ENCODE peak calls at places on chromosomes 6 and 20, in five cellular contexts. One of them, this sample, is unnamed.

GRCh38 chr6:147161974-147162495 is 42.2 kb upstream of the STXBP5 start:
- DNase-seq in endothelial cell of umbilical vein: peak
- DNase-seq in mucosa of descending colon: peak
- DNase-seq in K562: peak
- DNase-seq in keratinocyte: no peak
- DNase-seq in this sample: no peak

GRCh38 chr6:2952557-2953095 is 18.7 kb downstream of the SERPINB6 start:
- DNase-seq in keratinocyte: peak
- DNase-seq in K562: peak
- DNase-seq in mucosa of descending colon: peak
- DNase-seq in endothelial cell of umbilical vein: peak
- DNase-seq in this sample: peak

GRCh38 chr6:137589067-137589848 is 95.1 kb upstream of the OLIG3 start:
- DNase-seq in keratinocyte: peak
- DNase-seq in mucosa of descending colon: peak
- DNase-seq in endothelial cell of umbilical vein: peak
- DNase-seq in K562: peak
- DNase-seq in this sample: no peak

GRCh38 chr6:158619922-158620801 is 24.4 kb downstream of the DYNLT1 start:
- DNase-seq in mucosa of descending colon: no peak
- DNase-seq in keratinocyte: no peak
- DNase-seq in K562: no peak
- DNase-seq in endothelial cell of umbilical vein: no peak
- DNase-seq in this sample: no peak

GRCh38 chr20:61756446-61756845 is 309.2 kb downstream of the TAF4 start:
- DNase-seq in K562: no peak
- DNase-seq in mucosa of descending colon: no peak
- DNase-seq in keratinocyte: no peak
- DNase-seq in endothelial cell of umbilical vein: no peak
- DNase-seq in this sample: no peak

GRCh38 chr6:93423542-93423941 is 4.2 kb upstream of the EPHA7 start:
- DNase-seq in mucosa of descending colon: peak
- DNase-seq in endothelial cell of umbilical vein: peak
- DNase-seq in keratinocyte: no peak
- DNase-seq in K562: no peak
- DNase-seq in this sample: peak

GRCh38 chr6:158817298-158818007 is 1.7 kb downstream of the EZR start:
- DNase-seq in keratinocyte: no peak
- DNase-seq in mucosa of descending colon: peak
- DNase-seq in endothelial cell of umbilical vein: peak
- DNase-seq in K562: peak
- DNase-seq in this sample: no peak

GRCh38 chr6:97174471-97174870 is 108.5 kb downstream of the MMS22L start:
- DNase-seq in endothelial cell of umbilical vein: no peak
- DNase-seq in keratinocyte: no peak
- DNase-seq in mucosa of descending colon: no peak
- DNase-seq in K562: no peak
- DNase-seq in this sample: no peak

GRCh38 chr6:157551041-157551832 is 170.2 kb downstream of the ZDHHC14 start:
- DNase-seq in endothelial cell of umbilical vein: no peak
- DNase-seq in mucosa of descending colon: no peak
- DNase-seq in keratinocyte: peak
- DNase-seq in K562: no peak
- DNase-seq in this sample: no peak

GRCh38 chr6:41940759-41941279 is 789 bp downstream of the CCND3 start:
- DNase-seq in endothelial cell of umbilical vein: peak
- DNase-seq in K562: peak
- DNase-seq in keratinocyte: no peak
- DNase-seq in mucosa of descending colon: peak
- DNase-seq in this sample: no peak

GRCh38 chr6:109449789-109450673 is 5.5 kb downstream of the MICAL1 start:
- DNase-seq in keratinocyte: no peak
- DNase-seq in endothelial cell of umbilical vein: no peak
- DNase-seq in K562: no peak
- DNase-seq in mucosa of descending colon: no peak
- DNase-seq in this sample: no peak

GRCh38 chr6:109472132-109472995 is 10.7 kb downstream of the ZBTB24 start:
- DNase-seq in endothelial cell of umbilical vein: no peak
- DNase-seq in keratinocyte: no peak
- DNase-seq in K562: no peak
- DNase-seq in mucosa of descending colon: no peak
- DNase-seq in this sample: no peak

GRCh38 chr6:17865798-17866725 is 121.4 kb downstream of the KIF13A start:
- DNase-seq in endothelial cell of umbilical vein: peak
- DNase-seq in mucosa of descending colon: peak
- DNase-seq in K562: no peak
- DNase-seq in keratinocyte: peak
- DNase-seq in this sample: no peak

GRCh38 chr6:104789770-104790190 is 69.9 kb downstream of the HACE1 start:
- DNase-seq in mucosa of descending colon: no peak
- DNase-seq in keratinocyte: no peak
- DNase-seq in K562: no peak
- DNase-seq in endothelial cell of umbilical vein: peak
- DNase-seq in this sample: no peak

GRCh38 chr20:47778398-47779354 is 6.6 kb downstream of the SULF2 start:
- DNase-seq in endothelial cell of umbilical vein: no peak
- DNase-seq in keratinocyte: no peak
- DNase-seq in mucosa of descending colon: no peak
- DNase-seq in K562: no peak
- DNase-seq in this sample: no peak

GRCh38 chr6:158818580-158819212 is 472 bp downstream of the EZR start:
- DNase-seq in keratinocyte: no peak
- DNase-seq in mucosa of descending colon: peak
- DNase-seq in K562: peak
- DNase-seq in endothelial cell of umbilical vein: peak
- DNase-seq in this sample: no peak

GRCh38 chr20:11919046-11919445 is 1.4 kb downstream of the BTBD3 start:
- DNase-seq in K562: no peak
- DNase-seq in keratinocyte: no peak
- DNase-seq in endothelial cell of umbilical vein: no peak
- DNase-seq in mucosa of descending colon: peak
- DNase-seq in this sample: peak

GRCh38 chr20:44114755-44115044 is 72.3 kb downstream of the JPH2 start:
- DNase-seq in keratinocyte: no peak
- DNase-seq in K562: no peak
- DNase-seq in mucosa of descending colon: no peak
- DNase-seq in endothelial cell of umbilical vein: no peak
- DNase-seq in this sample: no peak

GRCh38 chr20:1535420-1536175 is 21.9 kb downstream of the SIRPD start:
- DNase-seq in mucosa of descending colon: no peak
- DNase-seq in keratinocyte: no peak
- DNase-seq in K562: no peak
- DNase-seq in endothelial cell of umbilical vein: no peak
- DNase-seq in this sample: no peak

GRCh38 chr6:169326067-169326799 is 72.6 kb upstream of the THBS2 start:
- DNase-seq in mucosa of descending colon: peak
- DNase-seq in keratinocyte: no peak
- DNase-seq in K562: no peak
- DNase-seq in endothelial cell of umbilical vein: no peak
- DNase-seq in this sample: no peak

GRCh38 chr20:37245181-37245580 is 16.4 kb downstream of the GHRH start:
- DNase-seq in mucosa of descending colon: no peak
- DNase-seq in K562: no peak
- DNase-seq in endothelial cell of umbilical vein: no peak
- DNase-seq in keratinocyte: no peak
- DNase-seq in this sample: no peak

GRCh38 chr20:38278763-38279162 is 18.2 kb upstream of the KIAA1755 start:
- DNase-seq in K562: no peak
- DNase-seq in endothelial cell of umbilical vein: no peak
- DNase-seq in keratinocyte: no peak
- DNase-seq in mucosa of descending colon: no peak
- DNase-seq in this sample: no peak

GRCh38 chr6:51472745-51473483 is 614.5 kb downstream of the PKHD1 start:
- DNase-seq in mucosa of descending colon: no peak
- DNase-seq in K562: no peak
- DNase-seq in endothelial cell of umbilical vein: no peak
- DNase-seq in keratinocyte: peak
- DNase-seq in this sample: no peak

GRCh38 chr20:53260168-53260567 is 288.0 kb downstream of the TSHZ2 start:
- DNase-seq in mucosa of descending colon: no peak
- DNase-seq in keratinocyte: no peak
- DNase-seq in endothelial cell of umbilical vein: no peak
- DNase-seq in K562: no peak
- DNase-seq in this sample: no peak

GRCh38 chr20:55424446-55424845 is 580.9 kb downstream of the CBLN4 start:
- DNase-seq in keratinocyte: no peak
- DNase-seq in K562: no peak
- DNase-seq in mucosa of descending colon: no peak
- DNase-seq in endothelial cell of umbilical vein: no peak
- DNase-seq in this sample: no peak

GRCh38 chr6:28525496-28526039 is at the start of gene GPX5:
- DNase-seq in mucosa of descending colon: no peak
- DNase-seq in K562: no peak
- DNase-seq in endothelial cell of umbilical vein: no peak
- DNase-seq in keratinocyte: no peak
- DNase-seq in this sample: no peak

DNA sequence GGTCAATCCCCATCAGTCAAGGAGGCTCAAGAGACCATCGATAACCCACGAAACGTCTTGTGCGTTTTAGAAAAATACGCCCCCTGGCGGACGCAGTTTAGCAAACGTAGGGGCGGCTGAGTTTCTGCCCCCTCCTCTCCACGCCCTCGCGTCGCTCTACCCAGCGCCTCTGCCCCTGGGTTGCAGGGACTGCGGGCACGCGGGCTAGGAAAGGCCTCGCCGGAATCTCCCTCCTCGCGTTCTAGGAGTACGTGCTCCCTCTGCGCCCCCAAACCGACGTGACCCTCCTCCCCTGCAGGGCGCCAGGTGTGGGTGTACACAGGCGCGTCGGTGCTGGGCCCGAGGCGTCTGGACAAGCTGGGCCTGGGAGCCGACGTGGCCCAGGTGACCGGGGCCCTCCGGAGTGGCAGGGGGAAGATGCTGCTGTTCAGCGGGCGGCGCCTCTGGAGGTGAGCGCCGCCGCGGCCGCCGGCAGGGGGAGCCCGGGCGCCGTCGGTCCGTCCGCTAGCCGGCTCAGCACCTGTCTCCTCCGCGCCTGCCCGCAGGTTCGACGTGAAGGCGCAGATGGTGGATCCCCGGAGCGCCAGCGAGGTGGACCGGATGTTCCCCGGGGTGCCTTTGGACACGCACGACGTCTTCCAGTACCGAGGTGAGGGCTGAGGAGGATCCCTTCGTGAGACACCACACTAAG is 5.3 kb downstream of the MMP9 start:
- DNase-seq in keratinocyte: no peak
- DNase-seq in endothelial cell of umbilical vein: peak
- DNase-seq in mucosa of descending colon: peak
- DNase-seq in K562: peak
- DNase-seq in this sample: no peak
- H3K4me3 ChIP-seq in keratinocyte: no peak
- H3K4me3 ChIP-seq in endothelial cell of umbilical vein: no peak
- H3K4me3 ChIP-seq in mucosa of descending colon: no peak
- H3K4me3 ChIP-seq in K562: peak
- H3K4me3 ChIP-seq in this sample: peak

DNA sequence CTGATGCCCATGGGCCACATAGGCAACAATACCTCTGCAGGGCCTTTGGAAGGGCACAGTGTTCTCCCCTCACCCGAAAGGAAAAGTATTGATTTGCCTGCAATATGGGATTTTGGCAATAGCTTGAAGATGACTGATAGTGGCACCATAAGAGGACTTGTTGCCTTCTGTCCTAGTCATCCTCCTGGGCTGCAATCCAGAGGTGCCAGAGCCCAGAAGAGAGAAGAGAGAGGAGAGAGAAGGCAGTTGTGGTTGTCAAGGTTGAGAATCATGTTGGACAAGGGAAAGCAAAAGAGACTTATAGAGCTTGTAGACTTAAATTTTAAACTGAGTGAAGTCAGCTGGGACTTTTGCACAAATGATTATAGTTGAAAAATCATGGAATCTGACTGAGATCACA is 14.6 kb downstream of the HDGFL1 start:
- DNase-seq in K562: no peak
- DNase-seq in endothelial cell of umbilical vein: no peak
- DNase-seq in mucosa of descending colon: no peak
- DNase-seq in keratinocyte: no peak
- DNase-seq in this sample: no peak
- H3K4me3 ChIP-seq in K562: no peak
- H3K4me3 ChIP-seq in endothelial cell of umbilical vein: no peak
- H3K4me3 ChIP-seq in mucosa of descending colon: no peak
- H3K4me3 ChIP-seq in keratinocyte: no peak
- H3K4me3 ChIP-seq in this sample: no peak

GRCh38 chr6:128259036-128259734 is 261.2 kb downstream of the PTPRK start:
- DNase-seq in keratinocyte: no peak
- DNase-seq in K562: no peak
- DNase-seq in mucosa of descending colon: no peak
- DNase-seq in endothelial cell of umbilical vein: no peak
- DNase-seq in this sample: no peak

GRCh38 chr6:128256100-128256499 is 264.3 kb downstream of the PTPRK start:
- DNase-seq in keratinocyte: no peak
- DNase-seq in endothelial cell of umbilical vein: no peak
- DNase-seq in K562: no peak
- DNase-seq in mucosa of descending colon: no peak
- DNase-seq in this sample: no peak

GRCh38 chr6:128265706-128266105 is 254.7 kb downstream of the PTPRK start:
- DNase-seq in keratinocyte: no peak
- DNase-seq in mucosa of descending colon: no peak
- DNase-seq in endothelial cell of umbilical vein: no peak
- DNase-seq in K562: no peak
- DNase-seq in this sample: no peak

GRCh38 chr6:128259735-128260685 is 260.4 kb downstream of the PTPRK start:
- DNase-seq in endothelial cell of umbilical vein: no peak
- DNase-seq in mucosa of descending colon: no peak
- DNase-seq in keratinocyte: no peak
- DNase-seq in K562: no peak
- DNase-seq in this sample: no peak
- H3K4me3 ChIP-seq in endothelial cell of umbilical vein: no peak
- H3K4me3 ChIP-seq in mucosa of descending colon: no peak
- H3K4me3 ChIP-seq in keratinocyte: no peak
- H3K4me3 ChIP-seq in K562: no peak
- H3K4me3 ChIP-seq in this sample: peak

DNA sequence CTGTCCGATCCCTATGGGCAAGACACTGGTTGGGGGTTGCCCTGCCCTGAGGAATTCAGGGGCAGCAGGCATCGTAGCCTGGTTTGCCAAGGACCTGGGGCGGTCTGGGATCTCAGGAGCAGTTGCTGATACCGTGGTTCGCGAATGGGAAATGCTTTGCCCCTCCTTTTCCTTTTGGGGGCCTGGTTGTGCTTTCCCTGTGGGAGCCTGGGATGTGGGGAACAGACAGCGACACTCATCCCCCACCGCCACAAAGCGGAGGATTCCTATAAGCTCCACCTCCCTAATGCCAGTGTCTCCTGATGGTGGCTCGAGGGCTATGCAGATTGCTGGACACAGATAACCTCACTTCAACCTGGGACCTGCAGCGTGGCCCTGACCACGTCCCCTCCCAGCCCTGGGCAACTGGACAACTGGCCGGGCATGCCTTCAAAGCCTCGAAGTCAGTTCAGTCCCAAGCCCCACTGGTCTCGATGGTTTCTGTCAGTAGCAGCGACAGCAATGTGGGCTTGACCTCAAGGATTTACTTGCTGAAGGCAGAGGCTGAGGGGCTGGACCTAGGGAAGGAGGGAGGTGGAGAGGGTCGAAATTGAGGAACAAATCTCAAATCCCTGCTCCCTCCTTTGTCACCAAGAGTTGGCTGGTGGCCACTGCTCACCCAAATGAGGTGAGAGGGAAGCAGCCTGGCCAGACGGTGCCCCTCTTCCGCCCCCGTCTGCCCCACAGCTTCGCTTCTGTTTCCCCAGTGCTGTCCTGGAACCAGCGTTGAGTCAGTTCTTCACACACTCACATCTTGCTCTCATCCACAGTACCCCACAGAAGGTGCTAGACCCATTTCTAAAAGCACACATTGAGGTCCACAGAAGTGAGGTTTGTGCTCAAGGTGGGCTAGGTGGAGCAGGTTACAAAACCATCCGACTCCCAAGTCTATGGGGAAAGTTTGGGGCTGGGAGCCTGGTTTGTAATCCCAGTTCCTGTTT is 3.5 kb downstream of the CEBPB start:
- DNase-seq in keratinocyte: no peak
- DNase-seq in K562: no peak
- DNase-seq in endothelial cell of umbilical vein: no peak
- DNase-seq in mucosa of descending colon: no peak
- DNase-seq in this sample: no peak
- H3K4me3 ChIP-seq in keratinocyte: peak
- H3K4me3 ChIP-seq in K562: peak
- H3K4me3 ChIP-seq in endothelial cell of umbilical vein: no peak
- H3K4me3 ChIP-seq in mucosa of descending colon: no peak
- H3K4me3 ChIP-seq in this sample: peak

This sample was measured in dorsolateral prefrontal cortex.